ENCODE peak calls at places on chromosomes 16 and 17, in nine cellular contexts. Z, N, B, K, M, P, X, S and O are unnamed samples. For H3K9me3, the result is how much of the 10 kb centered on the place peaks cover.

GRCh38 chr16:791131-791530 is 2.7 kb downstream of the CHTF18 start:
- DNase-seq in M (no peak), X (no peak), B (no peak), Z (no peak), S (no peak), N (no peak), P (no peak), K (no peak), O (no peak)

GRCh38 chr17:58368860-58369213 is 16.8 kb upstream of the SUPT4H1 start:
- DNase-seq in M (no peak), K (no peak), B (no peak), Z (no peak), X (no peak), P (no peak), N (no peak), S (no peak), O (no peak)

GRCh38 chr17:74631468-74632195 is 8.1 kb upstream of the CD300E start:
- DNase-seq in M (peak), K (no peak), Z (no peak), P (no peak), B (no peak), N (no peak), X (peak), S (no peak), O (no peak)

GRCh38 chr17:28049071-28049470 is 6.6 kb downstream of the NLK start:
- DNase-seq in P (no peak), N (no peak), K (no peak), M (no peak), X (no peak), Z (no peak), B (no peak), S (no peak), O (no peak)

GRCh38 chr17:79288950-79289349 is 214.3 kb downstream of the ENGASE start:
- DNase-seq in K (no peak), Z (no peak), B (no peak), P (no peak), M (no peak), S (no peak), X (no peak), N (no peak), O (no peak)

GRCh38 chr16:89696598-89697128 is 4.8 kb downstream of the SPATA2L start:
- DNase-seq in M (no peak), K (peak), N (no peak), X (no peak), S (no peak), P (no peak), Z (no peak), B (no peak), O (peak)

GRCh38 chr16:35450648-35451047 is 1991.2 kb downstream of the TP53TG3F start:
- DNase-seq in K (no peak), Z (no peak), M (no peak), S (no peak), N (no peak), B (no peak), P (no peak), X (no peak), O (no peak)

GRCh38 chr17:206941-207560 is 25.6 kb upstream of the DOC2B start:
- DNase-seq in Z (no peak), K (no peak), M (no peak), N (no peak), S (no peak), B (no peak), P (no peak), X (no peak), O (no peak)

GRCh38 chr16:84546669-84547538 is 42.4 kb upstream of the MEAK7 start:
- DNase-seq in N (no peak), M (peak), P (no peak), S (no peak), K (no peak), B (no peak), Z (no peak), X (no peak), O (peak)

GRCh38 chr16:85448557-85449194 is 164.4 kb upstream of the GSE1 start:
- DNase-seq in X (peak), K (no peak), S (no peak), B (no peak), M (no peak), Z (no peak), P (peak), N (peak), O (no peak)

DNA sequence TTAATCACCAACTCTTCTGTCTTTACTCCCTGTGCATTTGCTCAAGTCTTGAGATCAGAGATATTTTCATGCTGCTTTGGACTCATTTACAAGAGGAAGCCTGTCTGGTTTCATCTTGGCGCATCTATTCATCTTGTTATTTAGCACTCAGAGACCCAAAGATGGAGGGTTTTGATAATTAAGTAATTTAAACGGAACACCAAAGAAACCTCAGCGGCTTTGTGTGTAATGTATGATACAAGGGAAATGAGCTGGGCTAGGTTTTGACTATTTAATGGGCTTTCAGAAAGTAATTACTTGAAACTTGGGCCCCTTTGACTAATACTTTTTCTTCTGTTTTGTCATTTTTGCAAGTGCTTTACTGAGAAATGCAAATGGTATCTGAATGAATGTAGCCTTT is 66.2 kb upstream of the CACNG3 start:
- DNase-seq in K (no peak), Z (no peak), X (no peak), N (no peak), S (no peak), P (no peak), M (no peak), B (no peak), O (no peak)
- H3K4me3 ChIP-seq in K (no peak), Z (no peak), X (no peak), N (no peak), S (no peak), P (no peak), M (no peak), B (no peak), O (no peak)

DNA sequence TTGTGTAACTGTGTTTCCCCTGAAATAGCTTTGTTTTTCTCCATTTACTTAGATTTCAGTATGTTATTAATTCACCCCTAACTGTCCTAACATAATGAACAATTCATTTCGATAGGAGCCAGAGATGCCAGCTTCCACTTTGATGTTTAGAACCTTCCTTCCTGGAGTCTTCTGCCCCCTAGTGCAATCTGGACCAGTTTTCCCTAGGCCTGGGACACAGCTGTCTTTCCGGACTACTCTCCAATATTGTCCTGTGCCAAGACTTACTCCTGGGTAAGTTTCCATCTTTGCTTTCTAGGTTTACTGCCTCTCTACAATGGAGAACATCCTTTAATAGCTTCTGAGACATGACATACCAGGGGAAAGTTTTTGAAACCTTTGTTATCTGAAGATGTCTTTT is 12.8 kb downstream of the RECQL5 start:
- DNase-seq in P (no peak), S (no peak), K (no peak), N (no peak), X (no peak), M (no peak), B (no peak), Z (no peak), O (no peak)
- TF ChIP-seq CTCF in P (no peak), S (no peak), K (no peak), N (no peak), X (no peak), M (no peak), B (no peak), Z (peak), O (no peak)

DNA sequence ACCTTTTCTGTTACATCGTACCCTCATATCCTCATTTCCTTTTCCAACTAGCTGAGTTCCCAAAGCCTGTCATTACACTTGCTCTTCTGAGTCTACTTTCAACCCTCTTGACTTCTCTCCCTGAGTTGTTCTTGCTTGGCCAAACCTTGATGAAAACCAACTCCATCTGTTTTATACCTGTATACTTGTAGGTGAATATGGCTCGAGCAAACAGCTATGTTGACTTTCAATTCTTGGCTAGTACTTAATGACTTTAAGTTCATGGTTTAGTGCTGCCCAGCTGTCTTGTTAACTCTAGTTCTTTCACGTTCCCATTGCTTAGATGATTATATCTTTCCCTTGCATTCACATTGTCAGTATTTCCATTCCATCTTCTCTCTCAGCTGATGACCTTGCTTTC is 14.8 kb downstream of the TANC2 start:
- DNase-seq in S (no peak), M (no peak), K (no peak), N (no peak), X (no peak), B (no peak), P (no peak), Z (no peak), O (no peak)
- H3K9me3 ChIP-seq in S (under half), M (under half), K (under half), N (under half), X (under half), B (under half), P (under half), Z (under half), O (under half)

GRCh38 chr17:80968602-80969029 is 23.0 kb upstream of the CHMP6 start:
- DNase-seq in P (no peak), X (no peak), K (no peak), N (no peak), M (no peak), S (no peak), B (peak), Z (no peak), O (no peak)
- H3K4me3 ChIP-seq in P (no peak), X (no peak), K (no peak), N (no peak), M (no peak), S (no peak), B (no peak), Z (no peak), O (no peak)

DNA sequence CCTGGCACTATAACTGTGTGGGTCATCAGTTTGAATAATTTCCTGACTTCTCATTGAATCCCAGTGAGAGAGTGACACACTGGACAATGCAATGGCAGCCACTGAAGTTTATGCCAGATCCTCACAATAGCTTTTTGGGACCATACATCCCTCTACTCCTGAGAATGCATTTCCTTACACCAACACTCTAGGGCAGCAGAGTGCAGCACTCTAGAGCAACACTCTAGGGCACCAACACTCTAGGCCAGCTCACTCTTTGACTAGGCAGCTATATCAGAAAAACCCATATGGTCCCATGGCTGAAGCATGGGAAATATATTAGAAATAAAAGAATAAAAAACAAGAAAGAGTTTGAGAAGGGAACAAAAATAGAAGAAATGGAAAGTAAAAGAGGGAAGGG is 309.2 kb downstream of the MAP2K6 start:
- DNase-seq in X (no peak), P (no peak), S (no peak), N (no peak), Z (no peak), M (no peak), K (no peak), B (no peak), O (no peak)
- TF ChIP-seq CTCF in X (no peak), P (no peak), S (no peak), N (no peak), Z (no peak), M (peak), K (no peak), B (no peak), O (no peak)

GRCh38 chr16:3292604-3293003 is 9.3 kb downstream of the ZNF263 start:
- DNase-seq in P (no peak), X (no peak), K (no peak), M (no peak), Z (no peak), B (no peak), S (no peak), N (no peak), O (no peak)
- H3K9me3 ChIP-seq in P (under half), X (half or more), K (under half), M (under half), Z (under half), B (half or more), S (half or more), N (under half), O (half or more)

GRCh38 chr16:48235556-48236136 is 8.5 kb upstream of the LONP2 start:
- DNase-seq in S (no peak), B (no peak), M (no peak), N (peak), P (no peak), X (no peak), K (no peak), Z (no peak), O (no peak)

GRCh38 chr16:48234630-48235029 is 9.5 kb upstream of the LONP2 start:
- DNase-seq in B (no peak), P (no peak), X (no peak), N (no peak), K (no peak), Z (no peak), M (no peak), S (no peak), O (no peak)

GRCh38 chr16:48235058-48235555 is 9.0 kb upstream of the LONP2 start:
- DNase-seq in X (no peak), K (no peak), P (no peak), S (no peak), N (no peak), M (no peak), B (no peak), Z (no peak), O (no peak)

GRCh38 chr16:48231675-48232214 is 12.4 kb upstream of the LONP2 start:
- DNase-seq in X (no peak), N (peak), B (no peak), Z (no peak), P (no peak), M (peak), S (no peak), K (no peak), O (no peak)

DNA sequence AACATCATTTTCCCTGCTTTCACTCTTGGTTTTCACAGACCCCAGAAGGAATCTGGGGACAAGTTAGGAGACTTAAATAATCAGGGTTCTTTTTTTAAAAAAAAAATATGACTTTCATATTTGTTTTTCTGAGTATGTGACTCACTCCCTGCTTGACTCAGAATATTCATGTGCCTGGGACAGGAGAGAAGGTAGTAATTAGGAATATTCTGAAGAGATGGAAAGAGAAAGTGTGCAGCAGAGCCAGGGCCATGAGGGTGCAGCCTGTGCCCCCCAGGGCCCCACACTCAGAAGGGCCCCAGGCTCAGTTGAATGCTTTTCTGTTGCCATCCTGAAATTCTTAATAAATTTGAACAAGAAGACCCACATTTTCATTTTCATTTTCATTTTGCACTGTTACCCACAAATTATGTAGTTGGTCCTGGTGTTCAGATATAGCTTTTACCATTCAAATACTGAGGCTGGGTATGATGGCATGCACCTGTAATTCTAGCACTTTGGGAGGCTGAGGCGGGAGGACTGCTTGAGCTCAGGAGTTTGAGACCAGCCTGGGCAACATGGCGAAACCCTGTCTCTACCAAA is 11.6 kb upstream of the LONP2 start:
- DNase-seq in B (no peak), N (no peak), X (no peak), S (no peak), M (no peak), Z (no peak), P (no peak), K (no peak), O (no peak)
- H3K4me3 ChIP-seq in B (no peak), N (no peak), X (no peak), S (no peak), M (no peak), Z (no peak), P (no peak), K (no peak), O (no peak)